ENCODE peak calls at places on chromosomes 11 and 22, in ten cellular contexts. I is brain microvascular endothelial cell; D is NCI-H748 treated with DMSO at 0.1 percent for 48 hours; U is iris pigment epithelial cell; Y is NCI-H1092 treated with DMSO at 0.1 percent for 48 hours; M is activated CD4-positive, alpha-beta T cell treated with anti-CD3 and anti-CD28 coated beads, Interleukin-2, amount 10 ng/mL, durations not matched to agents 7 days and 5 days; S is psoas muscle; T is stimulated activated CD8-positive, alpha-beta memory T cell treated with anti-CD3 and anti-CD28 coated beads, Interleukin-2, amount 100 ng/mL, for 1 hour; Z is GM23248; R is hippocampal formation. B is an unnamed sample.

GRCh38 chr11:12547953-12548650 is 126.1 kb upstream of the TEAD1 start:
- DNase-seq in I (no peak), D (no peak), U (no peak), Y (no peak), M (no peak), S (no peak), T (no peak), Z (no peak), R (no peak), B (no peak)

GRCh38 chr11:47271961-47272661 is 2.2 kb downstream of the MADD start:
- DNase-seq in I (no peak), D (no peak), U (no peak), Y (peak; percentile 22), M (no peak), S (peak; percentile 77), T (no peak), Z (no peak), R (peak; percentile 36), B (no peak)

GRCh38 chr11:73157141-73158010 is 15.3 kb upstream of the FCHSD2 start:
- DNase-seq in I (peak; percentile 59), D (no peak), U (peak; percentile 62), Y (no peak), M (no peak), S (peak; percentile 69), T (no peak), Z (peak; percentile 48), R (no peak), B (no peak)

GRCh38 chr11:61473370-61474025 is 35.1 kb upstream of the LRRC10B start:
- DNase-seq in I (no peak), D (no peak), U (peak; percentile 31), Y (no peak), M (no peak), S (no peak), T (no peak), Z (peak; percentile 77), R (no peak), B (no peak)

GRCh38 chr11:95937358-95937757 is 13.5 kb upstream of the MTMR2 start:
- DNase-seq in I (no peak), D (no peak), U (no peak), Y (no peak), M (no peak), S (no peak), T (no peak), Z (peak; percentile 27), R (no peak), B (no peak)

GRCh38 chr11:11998091-11998781 is 10.2 kb downstream of the DKK3 start:
- DNase-seq in I (peak; percentile 83), D (no peak), U (peak; percentile 95), Y (no peak), M (no peak), S (no peak), T (no peak), Z (peak; percentile 96), R (no peak), B (peak; percentile 82)

GRCh38 chr11:125174057-125174456 is 9.5 kb downstream of the PKNOX2 start:
- DNase-seq in I (no peak), D (no peak), U (no peak), Y (no peak), M (no peak), S (no peak), T (no peak), Z (no peak), R (no peak), B (no peak)

GRCh38 chr22:31044262-31044861 is 36.8 kb upstream of the SMTN start:
- DNase-seq in I (no peak), D (no peak), U (peak; percentile 57), Y (no peak), M (no peak), S (peak; percentile 68), T (no peak), Z (peak; percentile 23), R (no peak), B (no peak)

GRCh38 chr11:6249822-6250555 is 9.6 kb upstream of the CCKBR start:
- DNase-seq in I (peak; percentile 74), D (no peak), U (peak; percentile 65), Y (no peak), M (no peak), S (peak; percentile 69), T (no peak), Z (peak; percentile 92), R (no peak), B (peak; percentile 52)

GRCh38 chr11:94638278-94638901 is 71.2 kb downstream of the PIWIL4 start:
- DNase-seq in I (no peak), D (no peak), U (peak; percentile 45), Y (no peak), M (no peak), S (no peak), T (no peak), Z (peak; percentile 24), R (no peak), B (no peak)

GRCh38 chr11:57668467-57668890 is 565 bp downstream of the ZDHHC5 start:
- DNase-seq in I (no peak), D (no peak), U (no peak), Y (peak; percentile 37), M (peak; percentile 45), S (no peak), T (no peak), Z (peak; percentile 60), R (no peak), B (no peak)

GRCh38 chr22:45493286-45493771 is 9.4 kb upstream of the FBLN1 start:
- DNase-seq in I (no peak), D (no peak), U (no peak), Y (no peak), M (no peak), S (peak; percentile 69), T (no peak), Z (peak; percentile 75), R (no peak), B (no peak)

GRCh38 chr11:313787-314547 is at the start of gene IFITM1:
- DNase-seq in I (no peak), D (no peak), U (peak; percentile 91), Y (no peak), M (peak; percentile 85), S (peak; percentile 52), T (no peak), Z (peak; percentile 85), R (no peak), B (peak; percentile 57)

GRCh38 chr22:26713823-26714449 is 56.5 kb downstream of the MIAT start:
- DNase-seq in I (peak; percentile 69), D (no peak), U (peak; percentile 90), Y (no peak), M (no peak), S (no peak), T (no peak), Z (peak; percentile 96), R (no peak), B (no peak)

GRCh38 chr11:43687120-43687791 is 6.7 kb downstream of the HSD17B12 start:
- DNase-seq in I (peak; percentile 47), D (no peak), U (peak; percentile 78), Y (no peak), M (no peak), S (peak; percentile 71), T (no peak), Z (peak; percentile 42), R (no peak), B (no peak)

GRCh38 chr22:38735465-38736256 is 20.1 kb downstream of the SUN2 start:
- DNase-seq in I (no peak), D (no peak), U (no peak), Y (no peak), M (no peak), S (peak; percentile 54), T (no peak), Z (no peak), R (peak; percentile 29), B (no peak)

GRCh38 chr11:47512701-47513100 is 40.2 kb downstream of the CELF1 start:
- DNase-seq in I (no peak), D (no peak), U (no peak), Y (no peak), M (no peak), S (no peak), T (no peak), Z (no peak), R (no peak), B (no peak)

GRCh38 chr11:127338380-127339259 is 338.1 kb upstream of the KIRREL3 start:
- DNase-seq in I (no peak), D (no peak), U (no peak), Y (no peak), M (no peak), S (no peak), T (no peak), Z (no peak), R (no peak), B (no peak)

GRCh38 chr22:44582016-44582415 is 84.0 kb upstream of the RTL6 start:
- DNase-seq in I (no peak), D (no peak), U (no peak), Y (no peak), M (no peak), S (no peak), T (no peak), Z (no peak), R (no peak), B (no peak)

GRCh38 chr11:122114976-122115375 is 1.0 kb downstream of the BLID start:
- DNase-seq in I (no peak), D (no peak), U (no peak), Y (no peak), M (no peak), S (no peak), T (no peak), Z (peak; percentile 63), R (no peak), B (no peak)

GRCh38 chr11:46410021-46410420 is 18.4 kb upstream of the CHRM4 start:
- DNase-seq in I (no peak), D (no peak), U (no peak), Y (peak; percentile 65), M (no peak), S (no peak), T (no peak), Z (no peak), R (no peak), B (no peak)

GRCh38 chr11:69899957-69900821 is 81.0 kb upstream of the FGF3 start:
- DNase-seq in I (peak; percentile 33), D (no peak), U (peak; percentile 20), Y (no peak), M (no peak), S (peak; percentile 68), T (no peak), Z (no peak), R (no peak), B (no peak)

GRCh38 chr22:49962012-49962750 is 1.6 kb downstream of the PIM3 start:
- DNase-seq in I (peak; percentile 89), D (peak; percentile 69), U (peak; percentile 96), Y (no peak), M (peak; percentile 65), S (peak; percentile 96), T (peak; percentile 59), Z (peak; percentile 92), R (peak; percentile 39), B (peak; percentile 59)

B was measured in kidney epithelial cell.